ENCODE peak calls at places on chromosomes 13 and 19, in four cellular contexts. H, Y, C and F are unnamed samples.

GRCh38 chr19:56341948-56342347 is 27.3 kb upstream of the ZSCAN5A start:
- DNase-seq in C (no peak), Y (no peak), H (no peak), F (no peak)

GRCh38 chr19:53864308-53864836 is 3.3 kb upstream of the MYADM start:
- DNase-seq in C (no peak), H (no peak), Y (no peak), F (no peak)

GRCh38 chr13:29722415-29722814 is 126.9 kb upstream of the SLC7A1 start:
- DNase-seq in C (no peak), H (no peak), Y (no peak), F (no peak)

GRCh38 chr19:1540353-1540925 is 16.6 kb downstream of the PLK5 start:
- DNase-seq in Y (no peak), H (no peak), C (peak; percentile 2), F (no peak)

GRCh38 chr19:18204394-18205179 is 745 bp upstream of the RAB3A start:
- DNase-seq in H (no peak), C (no peak), Y (no peak), F (no peak)

GRCh38 chr19:48121909-48122371 is 11.3 kb upstream of the PLA2G4C start:
- DNase-seq in H (no peak), Y (no peak), C (no peak), F (peak; percentile 54)

GRCh38 chr19:52307275-52307674 is 10.3 kb downstream of the ZNF480 start:
- DNase-seq in H (no peak), Y (peak; percentile 12), C (peak; percentile 19), F (peak; percentile 29)

GRCh38 chr19:10915511-10916091 is 12.8 kb downstream of the YIPF2 start:
- DNase-seq in Y (peak; percentile 97), H (no peak), C (peak; percentile 68), F (peak; percentile 66)

GRCh38 chr19:33863436-33863835 is 66.8 kb downstream of the KCTD15 start:
- DNase-seq in C (no peak), H (no peak), Y (no peak), F (no peak)

GRCh38 chr19:16435238-16435911 is 36.4 kb downstream of the EPS15L1 start:
- DNase-seq in H (no peak), Y (peak; percentile 99), C (peak; percentile 97), F (peak; percentile 95)

GRCh38 chr19:4531562-4532165 is 3.4 kb downstream of the PLIN5 start:
- DNase-seq in Y (no peak), C (no peak), H (peak; percentile 54), F (no peak)

GRCh38 chr19:1651061-1651547 is 1.3 kb downstream of the TCF3 start:
- DNase-seq in C (peak; percentile 31), Y (peak; percentile 12), H (peak; percentile 71), F (peak; percentile 42)

GRCh38 chr13:110138009-110138699 is 168.8 kb downstream of the COL4A1 start:
- DNase-seq in Y (peak; percentile 57), H (peak; percentile 71), C (peak; percentile 57), F (peak; percentile 71)

GRCh38 chr19:39362682-39363657 is 20.7 kb downstream of the SAMD4B start:
- DNase-seq in Y (peak; percentile 63), C (peak; percentile 83), H (no peak), F (peak; percentile 59)

GRCh38 chr19:31232871-31233270 is 116.4 kb downstream of the TSHZ3 start:
- DNase-seq in Y (peak; percentile 97), C (peak; percentile 98), H (no peak), F (peak; percentile 90)

GRCh38 chr19:11361037-11361770 is 6.0 kb downstream of the PLPPR2 start:
- DNase-seq in Y (no peak), C (no peak), H (peak; percentile 92), F (no peak)

GRCh38 chr13:96710166-96710866 is 284.0 kb downstream of the OXGR1 start:
- DNase-seq in C (peak; percentile 21), Y (no peak), H (no peak), F (no peak)

GRCh38 chr19:35717665-35718344 is at the start of gene KMT2B:
- DNase-seq in Y (peak; percentile 94), H (no peak), C (no peak), F (no peak)

GRCh38 chr13:50891206-50891605 is 18.4 kb upstream of the RNASEH2B start:
- DNase-seq in Y (no peak), C (no peak), H (no peak), F (no peak)

GRCh38 chr13:51033431-51034185 is 77.5 kb downstream of the C13orf42 start:
- DNase-seq in H (no peak), C (peak; percentile 43), Y (no peak), F (no peak)

GRCh38 chr19:15328312-15328711 is 4.0 kb downstream of the BRD4 start:
- DNase-seq in H (no peak), C (no peak), Y (no peak), F (no peak)
- H3K4me3 ChIP-seq in H (no peak overlapping the region), C (no peak overlapping the region), Y (no peak overlapping the region), F (no peak overlapping the region)

GRCh38 chr13:27619711-27620376 is 485 bp downstream of the LNX2 start:
- DNase-seq in Y (peak; percentile 25), C (peak; percentile 32), H (peak; percentile 71), F (peak; percentile 39)
- TF ChIP-seq CTCF in Y (peak; percentile 20), C (peak; percentile 26), H (no peak), F (peak; percentile 16)

DNA sequence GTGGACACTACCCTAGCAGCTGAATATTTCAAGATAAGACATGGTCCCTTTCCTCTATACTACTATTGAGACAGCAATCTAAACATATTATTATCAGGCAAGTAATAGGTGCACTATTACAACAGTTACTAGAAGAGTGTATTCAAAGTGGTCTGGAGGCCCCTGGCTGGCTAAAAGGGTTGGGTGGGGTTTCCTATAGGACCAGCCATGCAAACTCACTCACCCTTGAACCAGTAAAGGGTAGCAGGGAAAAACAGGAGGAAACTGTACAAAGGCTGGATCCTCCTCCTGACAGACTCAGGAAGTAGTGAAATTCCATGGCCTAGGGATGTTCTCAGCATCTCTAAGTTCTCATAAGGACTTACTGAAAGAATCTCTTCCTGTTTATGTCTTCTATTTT is 7.7 kb downstream of the SMAD9 start:
- DNase-seq in C (no peak), H (no peak), Y (no peak), F (peak; percentile 17)
- H3K4me3 ChIP-seq in C (no peak overlapping the region), H (no peak overlapping the region), Y (no peak overlapping the region), F (no peak overlapping the region)

GRCh38 chr19:46782355-46783019 is 5.9 kb downstream of the SLC1A5 start:
- DNase-seq in Y (no peak), C (no peak), H (no peak), F (no peak)

GRCh38 chr19:46785980-46786235 is 2.5 kb downstream of the SLC1A5 start:
- DNase-seq in H (no peak), Y (no peak), C (no peak), F (no peak)

GRCh38 chr19:46785054-46785979 is 3.1 kb downstream of the SLC1A5 start:
- DNase-seq in C (peak; percentile 56), Y (peak; percentile 59), H (no peak), F (no peak)

GRCh38 chr19:46783670-46784069 is 4.7 kb downstream of the SLC1A5 start:
- DNase-seq in Y (no peak), C (no peak), H (no peak), F (no peak)

GRCh38 chr19:46784262-46785053 is 3.9 kb downstream of the SLC1A5 start:
- DNase-seq in Y (peak; percentile 98), H (peak; percentile 90), C (peak; percentile 97), F (peak; percentile 90)
- TF ChIP-seq CTCF in Y (peak; percentile 28), H (no peak), C (peak; percentile 46), F (peak; percentile 37)